ENCODE peak calls at places on chromosome 3, in seven cellular contexts. One of them, this sample, is unnamed.

GRCh38 chr3:150225986-150226385 is 182.1 kb upstream of the TSC22D2 start:
- DNase-seq in GM23248: no peak
- DNase-seq in osteoblast: no peak
- DNase-seq in upper lobe of left lung: no peak
- DNase-seq in transverse colon: no peak
- DNase-seq in DND-41: no peak
- DNase-seq in AG04450: no peak
- DNase-seq in this sample: no peak

GRCh38 chr3:47365213-47366153 is 15.3 kb upstream of the PTPN23 start:
- DNase-seq in AG04450: peak; percentile 13
- DNase-seq in upper lobe of left lung: no peak
- DNase-seq in DND-41: no peak
- DNase-seq in osteoblast: peak; percentile 77
- DNase-seq in GM23248: peak; percentile 81
- DNase-seq in transverse colon: no peak
- DNase-seq in this sample: no peak

GRCh38 chr3:181239456-181239855 is 249.9 kb upstream of the DNAJC19 start:
- DNase-seq in upper lobe of left lung: no peak
- DNase-seq in AG04450: no peak
- DNase-seq in osteoblast: peak; percentile 4
- DNase-seq in transverse colon: no peak
- DNase-seq in DND-41: no peak
- DNase-seq in GM23248: no peak
- DNase-seq in this sample: no peak

GRCh38 chr3:58045084-58045483 is 36.9 kb downstream of the FLNB start:
- DNase-seq in transverse colon: no peak
- DNase-seq in upper lobe of left lung: no peak
- DNase-seq in osteoblast: no peak
- DNase-seq in AG04450: no peak
- DNase-seq in DND-41: no peak
- DNase-seq in GM23248: peak; percentile 77
- DNase-seq in this sample: no peak

GRCh38 chr3:105611304-105612192 is 244.8 kb downstream of the ALCAM start:
- DNase-seq in transverse colon: no peak
- DNase-seq in upper lobe of left lung: peak; percentile 24
- DNase-seq in DND-41: no peak
- DNase-seq in AG04450: no peak
- DNase-seq in osteoblast: no peak
- DNase-seq in GM23248: no peak
- DNase-seq in this sample: no peak

GRCh38 chr3:11563159-11563558 is 80.6 kb downstream of the VGLL4 start:
- DNase-seq in upper lobe of left lung: no peak
- DNase-seq in GM23248: no peak
- DNase-seq in transverse colon: no peak
- DNase-seq in osteoblast: peak; percentile 75
- DNase-seq in AG04450: no peak
- DNase-seq in DND-41: no peak
- DNase-seq in this sample: no peak

GRCh38 chr3:42733501-42734262 is 31.1 kb upstream of the HHATL start:
- DNase-seq in osteoblast: no peak
- DNase-seq in GM23248: no peak
- DNase-seq in upper lobe of left lung: no peak
- DNase-seq in AG04450: no peak
- DNase-seq in transverse colon: no peak
- DNase-seq in DND-41: no peak
- DNase-seq in this sample: no peak

GRCh38 chr3:36792342-36792741 is 28.0 kb upstream of the DCLK3 start:
- DNase-seq in upper lobe of left lung: no peak
- DNase-seq in DND-41: peak; percentile 37
- DNase-seq in transverse colon: no peak
- DNase-seq in AG04450: peak; percentile 3
- DNase-seq in GM23248: peak; percentile 32
- DNase-seq in osteoblast: no peak
- DNase-seq in this sample: peak; percentile 56

GRCh38 chr3:43055806-43056770 is 49.8 kb downstream of the POMGNT2 start:
- DNase-seq in upper lobe of left lung: no peak
- DNase-seq in transverse colon: no peak
- DNase-seq in DND-41: no peak
- DNase-seq in osteoblast: no peak
- DNase-seq in AG04450: no peak
- DNase-seq in GM23248: no peak
- DNase-seq in this sample: no peak

GRCh38 chr3:16150285-16150684 is 24.2 kb upstream of the GALNT15 start:
- DNase-seq in upper lobe of left lung: no peak
- DNase-seq in GM23248: no peak
- DNase-seq in transverse colon: no peak
- DNase-seq in AG04450: no peak
- DNase-seq in osteoblast: no peak
- DNase-seq in DND-41: no peak
- DNase-seq in this sample: no peak

GRCh38 chr3:49871536-49872157 is 1.9 kb upstream of the CAMKV start:
- DNase-seq in transverse colon: no peak
- DNase-seq in DND-41: no peak
- DNase-seq in osteoblast: peak; percentile 78
- DNase-seq in GM23248: no peak
- DNase-seq in AG04450: no peak
- DNase-seq in upper lobe of left lung: no peak
- DNase-seq in this sample: no peak

GRCh38 chr3:143315766-143316165 is 196.2 kb downstream of the CHST2 start:
- DNase-seq in upper lobe of left lung: no peak
- DNase-seq in AG04450: no peak
- DNase-seq in DND-41: no peak
- DNase-seq in transverse colon: no peak
- DNase-seq in GM23248: no peak
- DNase-seq in osteoblast: no peak
- DNase-seq in this sample: no peak

GRCh38 chr3:143311096-143311495 is 191.5 kb downstream of the CHST2 start:
- DNase-seq in GM23248: no peak
- DNase-seq in upper lobe of left lung: no peak
- DNase-seq in osteoblast: no peak
- DNase-seq in AG04450: no peak
- DNase-seq in DND-41: no peak
- DNase-seq in transverse colon: no peak
- DNase-seq in this sample: no peak

GRCh38 chr3:143313025-143313424 is 193.5 kb downstream of the CHST2 start:
- DNase-seq in GM23248: no peak
- DNase-seq in upper lobe of left lung: no peak
- DNase-seq in transverse colon: no peak
- DNase-seq in osteoblast: no peak
- DNase-seq in AG04450: no peak
- DNase-seq in DND-41: peak; percentile 50
- DNase-seq in this sample: no peak

GRCh38 chr3:143313598-143314188 is 194.1 kb downstream of the CHST2 start:
- DNase-seq in GM23248: no peak
- DNase-seq in transverse colon: no peak
- DNase-seq in upper lobe of left lung: no peak
- DNase-seq in osteoblast: no peak
- DNase-seq in AG04450: no peak
- DNase-seq in DND-41: peak; percentile 77
- DNase-seq in this sample: no peak

DNA sequence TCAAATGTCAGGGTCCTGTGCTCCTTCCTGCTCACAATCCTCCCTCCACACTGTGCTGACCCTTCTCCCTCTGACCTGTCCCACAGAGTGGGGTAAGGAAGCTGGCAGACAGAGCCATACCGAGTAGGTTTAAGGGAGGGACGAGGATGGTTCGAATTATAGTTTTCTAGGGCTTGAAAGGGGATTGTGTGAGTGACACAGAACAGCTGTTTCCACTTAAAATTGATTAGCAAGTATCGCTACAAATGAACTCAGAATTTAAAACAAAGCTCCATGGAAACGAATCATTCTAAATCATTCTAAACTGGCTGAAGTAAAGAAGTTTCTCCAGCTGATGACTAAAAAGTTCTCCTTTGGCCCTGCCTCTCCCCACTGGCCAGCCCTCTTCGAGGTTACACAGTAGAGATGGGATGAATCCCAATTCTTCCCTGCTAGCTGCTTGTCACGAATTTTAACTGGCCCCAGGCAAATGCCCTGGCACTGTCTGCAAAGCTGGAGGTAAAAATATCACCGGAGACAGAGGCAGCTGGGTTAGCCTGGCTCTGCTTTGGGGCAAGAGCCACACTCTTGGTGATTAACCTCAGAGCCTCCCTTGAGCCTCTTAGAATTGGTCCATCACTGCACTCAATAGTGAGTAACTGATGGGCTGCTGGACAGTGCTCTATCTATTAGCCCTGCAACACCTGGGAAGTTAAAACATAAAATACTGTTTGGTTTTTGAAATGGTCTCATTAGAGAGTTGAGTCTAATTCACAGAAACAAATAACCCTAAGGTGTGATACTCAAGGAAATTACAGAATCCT is 194.9 kb downstream of the CHST2 start:
- DNase-seq in AG04450: no peak
- DNase-seq in DND-41: no peak
- DNase-seq in GM23248: peak; percentile 70
- DNase-seq in upper lobe of left lung: no peak
- DNase-seq in osteoblast: no peak
- DNase-seq in transverse colon: no peak
- DNase-seq in this sample: no peak
- H3K9me3 ChIP-seq in AG04450: no peaks in the 10 kb centered on the region
- H3K9me3 ChIP-seq in DND-41: no peaks in the 10 kb centered on the region
- H3K9me3 ChIP-seq in GM23248: no peaks in the 10 kb centered on the region
- H3K9me3 ChIP-seq in upper lobe of left lung: no peaks in the 10 kb centered on the region
- H3K9me3 ChIP-seq in osteoblast: no peaks in the 10 kb centered on the region
- H3K9me3 ChIP-seq in transverse colon: no peaks in the 10 kb centered on the region
- H3K9me3 ChIP-seq in this sample: no peaks in the 10 kb centered on the region

GRCh38 chr3:877001-877400 is 215.8 kb upstream of the CNTN6 start:
- DNase-seq in osteoblast: no peak
- DNase-seq in GM23248: peak; percentile 14
- DNase-seq in DND-41: no peak
- DNase-seq in AG04450: no peak
- DNase-seq in upper lobe of left lung: no peak
- DNase-seq in transverse colon: no peak
- DNase-seq in this sample: no peak

GRCh38 chr3:882526-882925 is 210.3 kb upstream of the CNTN6 start:
- DNase-seq in upper lobe of left lung: no peak
- DNase-seq in transverse colon: no peak
- DNase-seq in GM23248: peak; percentile 62
- DNase-seq in osteoblast: no peak
- DNase-seq in DND-41: no peak
- DNase-seq in AG04450: no peak
- DNase-seq in this sample: no peak

DNA sequence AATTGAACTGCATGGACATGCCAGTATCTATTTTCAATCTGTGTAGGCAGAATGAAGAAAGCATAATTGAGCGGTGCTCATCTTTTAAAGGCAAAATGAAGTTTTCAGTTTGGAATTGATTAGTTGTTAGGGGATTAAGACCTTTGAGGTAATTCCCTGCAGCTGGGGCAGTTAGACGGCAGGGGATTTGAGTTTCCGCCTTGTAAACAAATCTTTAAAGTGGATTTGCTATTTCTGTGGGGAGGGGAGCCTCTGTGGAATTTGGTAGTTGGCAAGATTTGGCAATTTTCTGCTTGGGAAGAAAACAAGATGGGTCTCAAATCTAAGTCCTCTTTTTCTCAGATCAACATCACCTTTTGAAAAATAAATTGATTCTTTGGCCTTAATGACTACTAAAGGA is 212.5 kb upstream of the CNTN6 start:
- DNase-seq in DND-41: no peak
- DNase-seq in GM23248: no peak
- DNase-seq in transverse colon: no peak
- DNase-seq in upper lobe of left lung: no peak
- DNase-seq in osteoblast: no peak
- DNase-seq in AG04450: no peak
- DNase-seq in this sample: no peak
- H3K9me3 ChIP-seq in DND-41: no peaks in the 10 kb centered on the region
- H3K9me3 ChIP-seq in GM23248: no peaks in the 10 kb centered on the region
- H3K9me3 ChIP-seq in transverse colon: no peaks in the 10 kb centered on the region
- H3K9me3 ChIP-seq in upper lobe of left lung: no peaks in the 10 kb centered on the region
- H3K9me3 ChIP-seq in osteoblast: peaks cover 3% of the 10 kb centered on the region
- H3K9me3 ChIP-seq in AG04450: peaks cover 7% of the 10 kb centered on the region
- H3K9me3 ChIP-seq in this sample: no peaks in the 10 kb centered on the region

DNA sequence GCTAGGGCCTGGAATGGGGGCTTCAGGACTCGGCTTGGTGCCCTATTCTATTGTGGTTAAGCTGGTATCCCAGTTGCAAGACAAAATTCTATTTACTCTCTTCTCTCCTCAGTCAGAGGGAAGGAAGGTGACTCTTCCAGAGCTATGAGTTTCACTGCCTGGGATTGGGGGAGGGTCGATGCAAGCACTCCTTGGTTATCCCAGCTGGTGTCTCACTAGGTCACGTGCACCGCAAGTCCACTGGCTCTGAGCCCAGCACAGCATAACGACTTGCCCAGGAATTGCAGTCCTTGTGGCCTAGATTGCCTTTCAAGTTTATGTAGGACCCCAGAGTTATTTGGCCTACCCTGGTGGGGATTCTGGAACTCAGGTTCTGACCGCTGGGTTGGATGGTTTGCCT is 958.8 kb downstream of the IGSF11 start:
- DNase-seq in GM23248: no peak
- DNase-seq in osteoblast: no peak
- DNase-seq in DND-41: no peak
- DNase-seq in AG04450: peak; percentile 26
- DNase-seq in transverse colon: no peak
- DNase-seq in upper lobe of left lung: no peak
- DNase-seq in this sample: no peak
- H3K9me3 ChIP-seq in GM23248: no peaks in the 10 kb centered on the region
- H3K9me3 ChIP-seq in osteoblast: no peaks in the 10 kb centered on the region
- H3K9me3 ChIP-seq in DND-41: peaks cover 16% of the 10 kb centered on the region
- H3K9me3 ChIP-seq in AG04450: no peaks in the 10 kb centered on the region
- H3K9me3 ChIP-seq in transverse colon: peaks cover 4% of the 10 kb centered on the region
- H3K9me3 ChIP-seq in upper lobe of left lung: peaks cover 12% of the 10 kb centered on the region
- H3K9me3 ChIP-seq in this sample: no peaks in the 10 kb centered on the region

GRCh38 chr3:100443690-100444089 is 42.4 kb downstream of the LNP1 start:
- DNase-seq in upper lobe of left lung: no peak
- DNase-seq in AG04450: no peak
- DNase-seq in DND-41: no peak
- DNase-seq in GM23248: no peak
- DNase-seq in transverse colon: no peak
- DNase-seq in osteoblast: no peak
- DNase-seq in this sample: no peak

GRCh38 chr3:100448079-100448478 is 44.3 kb upstream of the TMEM45A start:
- DNase-seq in GM23248: no peak
- DNase-seq in osteoblast: no peak
- DNase-seq in upper lobe of left lung: no peak
- DNase-seq in DND-41: no peak
- DNase-seq in AG04450: no peak
- DNase-seq in transverse colon: no peak
- DNase-seq in this sample: no peak

GRCh38 chr3:100454684-100455083 is 37.7 kb upstream of the TMEM45A start:
- DNase-seq in upper lobe of left lung: no peak
- DNase-seq in AG04450: no peak
- DNase-seq in GM23248: no peak
- DNase-seq in DND-41: no peak
- DNase-seq in osteoblast: peak; percentile 23
- DNase-seq in transverse colon: no peak
- DNase-seq in this sample: no peak

DNA sequence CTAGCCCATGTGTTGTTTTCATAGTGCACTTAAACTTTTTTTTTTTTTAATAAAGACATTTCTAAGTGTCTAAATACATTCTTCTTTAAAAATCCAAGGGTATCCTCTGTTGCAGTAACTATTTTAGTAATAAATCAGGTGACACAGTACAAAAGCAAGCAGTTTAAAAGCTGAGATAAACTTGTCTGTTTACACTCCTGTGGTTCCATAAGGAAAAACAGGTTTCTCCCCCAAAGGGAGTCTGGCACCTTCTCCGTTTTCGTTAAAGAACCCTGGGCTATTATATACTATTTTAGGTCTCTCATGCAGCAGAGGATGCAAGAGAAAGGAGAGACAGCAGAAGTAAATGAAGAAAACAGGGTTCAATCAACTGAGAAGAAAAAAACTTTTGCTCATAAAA is 43.2 kb upstream of the TMEM45A start:
- DNase-seq in DND-41: no peak
- DNase-seq in AG04450: no peak
- DNase-seq in upper lobe of left lung: no peak
- DNase-seq in transverse colon: no peak
- DNase-seq in GM23248: no peak
- DNase-seq in osteoblast: no peak
- DNase-seq in this sample: no peak
- H3K9me3 ChIP-seq in DND-41: peaks cover under 1% of the 10 kb centered on the region
- H3K9me3 ChIP-seq in AG04450: no peaks in the 10 kb centered on the region
- H3K9me3 ChIP-seq in upper lobe of left lung: no peaks in the 10 kb centered on the region
- H3K9me3 ChIP-seq in transverse colon: no peaks in the 10 kb centered on the region
- H3K9me3 ChIP-seq in GM23248: no peaks in the 10 kb centered on the region
- H3K9me3 ChIP-seq in osteoblast: no peaks in the 10 kb centered on the region
- H3K9me3 ChIP-seq in this sample: peaks cover 37% of the 10 kb centered on the region